ENCODE peak calls at places on chromosome 19, in nine cellular contexts. F is PC-9; G is Caco-2; K is foreskin melanocyte; I is GM12865; X is GM04503; S is anterior cingulate cortex; V is mucosa of descending colon; Q is stimulated activated naive CD8-positive, alpha-beta T cell treated with anti-CD3 and anti-CD28 coated beads, Interleukin-15, Interleukin-2, amounts not matched to agents 100 U/mL and 50 U/mL, for 24 hours. R is an unnamed sample.

GRCh38 chr19:38035515-38036495 is 128.8 kb downstream of the SIPA1L3 start:
- DNase-seq in V (no peak), G (no peak), K (no peak), Q (no peak), X (no peak), S (no peak), F (no peak), I (no peak), R (peak; percentile 17)

GRCh38 chr19:7670790-7671189 is 1.9 kb downstream of the RETN start:
- DNase-seq in K (no peak), F (no peak), V (no peak), S (no peak), G (no peak), X (no peak), Q (no peak), I (no peak), R (no peak)

GRCh38 chr19:17304386-17305047 is 1.2 kb upstream of the MRPL34 start:
- DNase-seq in X (no peak), Q (no peak), S (no peak), K (no peak), F (no peak), G (no peak), I (no peak), V (no peak), R (no peak)

GRCh38 chr19:8212212-8212611 is 3.0 kb downstream of the CERS4 start:
- DNase-seq in S (peak; percentile 23), F (no peak), Q (no peak), G (no peak), K (no peak), I (no peak), X (no peak), V (no peak), R (peak; percentile 37)

GRCh38 chr19:8209965-8210659 is 942 bp downstream of the CERS4 start:
- DNase-seq in X (no peak), F (no peak), Q (peak; percentile 11), G (no peak), V (peak; percentile 57), K (no peak), S (peak; percentile 61), I (peak; percentile 22), R (no peak)

GRCh38 chr19:33580026-33580644 is 41.6 kb upstream of the CHST8 start:
- DNase-seq in S (no peak), X (no peak), G (no peak), Q (no peak), I (no peak), F (peak; percentile 45), V (no peak), K (no peak), R (no peak)

GRCh38 chr19:42528354-42529247 is at the start of gene CEACAM1:
- DNase-seq in G (peak; percentile 65), X (no peak), S (no peak), I (peak; percentile 64), F (no peak), K (no peak), V (peak; percentile 86), Q (peak; percentile 57), R (no peak)

GRCh38 chr19:47230122-47230920 is 678 bp downstream of the BBC3 start:
- DNase-seq in K (no peak), I (peak; percentile 80), Q (peak; percentile 88), F (no peak), V (peak; percentile 88), G (peak; percentile 65), X (no peak), S (peak; percentile 44), R (peak; percentile 93)

GRCh38 chr19:40163541-40164129 is 27.6 kb upstream of the MAP3K10 start:
- DNase-seq in Q (no peak), K (no peak), F (no peak), G (no peak), X (no peak), I (peak; percentile 73), V (no peak), S (no peak), R (no peak)

GRCh38 chr19:12985049-12985776 is 10.1 kb upstream of the NFIX start:
- DNase-seq in V (peak; percentile 89), G (no peak), I (peak; percentile 43), S (no peak), F (peak; percentile 83), K (no peak), Q (no peak), X (no peak), R (peak; percentile 84)

GRCh38 chr19:14265285-14266036 is 59.5 kb upstream of the ADGRL1 start:
- DNase-seq in Q (no peak), K (no peak), I (no peak), S (no peak), G (no peak), X (no peak), F (no peak), V (no peak), R (peak; percentile 78)

GRCh38 chr19:41904118-41904870 is 21.3 kb downstream of the ARHGEF1 start:
- DNase-seq in G (peak; percentile 97), K (no peak), V (peak; percentile 91), Q (no peak), I (no peak), X (no peak), F (peak; percentile 96), S (no peak), R (no peak)

GRCh38 chr19:45103625-45104319 is 10.8 kb downstream of the PPP1R37 start:
- DNase-seq in X (no peak), K (peak; percentile 58), F (no peak), I (no peak), G (peak; percentile 59), S (no peak), Q (no peak), V (no peak), R (no peak)

GRCh38 chr19:23410155-23410554 is 14.9 kb upstream of the ZNF91 start:
- DNase-seq in S (no peak), V (no peak), I (no peak), F (no peak), G (no peak), Q (no peak), K (no peak), X (no peak), R (no peak)

GRCh38 chr19:2337329-2337707 is 8.8 kb downstream of the SPPL2B start:
- DNase-seq in F (no peak), V (peak; percentile 48), I (no peak), K (no peak), Q (no peak), G (peak; percentile 64), X (no peak), S (no peak), R (no peak)

GRCh38 chr19:4910594-4911273 is 1.4 kb downstream of the UHRF1 start:
- DNase-seq in S (no peak), Q (peak; percentile 46), G (no peak), I (peak; percentile 65), K (peak; percentile 79), X (no peak), V (peak; percentile 57), F (peak; percentile 37), R (peak; percentile 80)

GRCh38 chr19:49833594-49833993 is 15.5 kb downstream of the MED25 start:
- DNase-seq in G (no peak), S (no peak), X (no peak), I (no peak), F (no peak), K (no peak), Q (no peak), V (no peak), R (no peak)

GRCh38 chr19:40390084-40390742 is at the start of gene HIPK4:
- DNase-seq in V (no peak), G (no peak), K (no peak), Q (no peak), F (no peak), S (no peak), I (no peak), X (no peak), R (no peak)

GRCh38 chr19:49976496-49976895 is 15.5 kb upstream of the SIGLEC11 start:
- DNase-seq in I (no peak), V (no peak), K (no peak), S (no peak), G (no peak), Q (no peak), F (no peak), X (no peak), R (peak; percentile 20)

GRCh38 chr19:1501200-1501595 is 10.2 kb downstream of the REEP6 start:
- DNase-seq in X (no peak), V (no peak), K (no peak), I (no peak), G (peak; percentile 72), F (peak; percentile 65), Q (no peak), S (no peak), R (no peak)

GRCh38 chr19:6227941-6228325 is 51.8 kb downstream of the MLLT1 start:
- DNase-seq in S (no peak), Q (no peak), G (no peak), I (no peak), V (no peak), K (no peak), F (no peak), X (no peak), R (peak; percentile 71)

GRCh38 chr19:31676271-31677004 is 327.2 kb upstream of the TSHZ3 start:
- DNase-seq in G (no peak), V (no peak), S (no peak), I (no peak), Q (no peak), X (no peak), F (no peak), K (no peak), R (no peak)

GRCh38 chr19:55156202-55157063 is 1.1 kb downstream of the TNNI3 start:
- DNase-seq in X (no peak), S (no peak), G (peak; percentile 92), K (no peak), I (peak; percentile 31), V (peak; percentile 75), Q (peak; percentile 61), F (no peak), R (no peak)

GRCh38 chr19:5321851-5322681 is 18.5 kb downstream of the PTPRS start:
- DNase-seq in K (no peak), V (no peak), Q (peak; percentile 52), X (no peak), I (peak; percentile 80), S (no peak), F (no peak), G (no peak), R (peak; percentile 58)

GRCh38 chr19:42480335-42481095 is 37.8 kb upstream of the CXCL17 start:
- DNase-seq in Q (peak; percentile 13), S (no peak), K (peak; percentile 85), V (no peak), X (peak; percentile 31), G (peak; percentile 46), F (peak; percentile 93), I (peak; percentile 19), R (no peak)

GRCh38 chr19:13629687-13630357 is 123.5 kb upstream of the CACNA1A start:
- DNase-seq in V (no peak), G (no peak), F (no peak), Q (peak; percentile 6), I (no peak), X (peak; percentile 23), K (peak; percentile 98), S (no peak), R (no peak)

GRCh38 chr19:9936151-9937000 is at the start of gene OLFM2:
- DNase-seq in S (peak; percentile 40), G (no peak), F (no peak), K (no peak), V (no peak), X (no peak), I (no peak), Q (peak; percentile 31), R (peak; percentile 68)

GRCh38 chr19:29609636-29610035 is 3.6 kb downstream of the POP4 start:
- DNase-seq in F (no peak), V (peak; percentile 33), K (no peak), G (no peak), S (no peak), Q (no peak), I (no peak), X (no peak), R (no peak)

R was measured in posterior cingulate gyrus.